ENCODE peak calls at places on chromosomes 3 and 15, in five cellular contexts. H is mesenteric fat pad, B is trophoblast cell, E is posterior cingulate gyrus, L is LoVo. X is an unnamed sample.

GRCh38 chr3:184361532-184361931 is at the start of the genes CLCN2 and POLR2H:
- DNase-seq in H (no peak), B (peak), E (peak), L (peak), X (no peak)

GRCh38 chr3:17235311-17235710 is 350.6 kb downstream of the PLCL2 start:
- DNase-seq in H (no peak), B (no peak), E (no peak), L (no peak), X (no peak)

GRCh38 chr3:171269557-171269956 is 190.6 kb downstream of the TNIK start:
- DNase-seq in H (no peak), B (no peak), E (no peak), L (no peak), X (no peak)

GRCh38 chr3:152870027-152870426 is 35.1 kb downstream of the P2RY1 start:
- DNase-seq in H (no peak), B (peak), E (no peak), L (no peak), X (no peak)

GRCh38 chr3:46334911-46335478 is 18.9 kb upstream of the CCR2 start:
- DNase-seq in H (no peak), B (peak), E (no peak), L (peak), X (no peak)

GRCh38 chr3:128009952-128010846 is 42.0 kb upstream of the SEC61A1 start:
- DNase-seq in H (no peak), B (peak), E (no peak), L (peak), X (no peak)

GRCh38 chr3:140532793-140533330 is 145.0 kb upstream of the TRIM42 start:
- DNase-seq in H (no peak), B (no peak), E (no peak), L (no peak), X (no peak)

GRCh38 chr3:152497457-152497856 is 228.7 kb downstream of the MBNL1 start:
- DNase-seq in H (no peak), B (peak), E (no peak), L (no peak), X (no peak)

GRCh38 chr15:99118801-99119546 is 14.1 kb downstream of the SYNM start:
- DNase-seq in H (no peak), B (no peak), E (no peak), L (no peak), X (no peak)

GRCh38 chr15:67571643-67572415 is 29.3 kb downstream of the MAP2K5 start:
- DNase-seq in H (no peak), B (no peak), E (no peak), L (peak), X (no peak)

GRCh38 chr3:174016186-174016585 is 618.6 kb downstream of the NLGN1 start:
- DNase-seq in H (no peak), B (no peak), E (no peak), L (no peak), X (no peak)

GRCh38 chr3:99967796-99968195 is 146.5 kb downstream of the FILIP1L start:
- DNase-seq in H (no peak), B (peak), E (no peak), L (no peak), X (no peak)

GRCh38 chr15:77352932-77353331 is 67.0 kb downstream of the PEAK1 start:
- DNase-seq in H (no peak), B (no peak), E (no peak), L (no peak), X (no peak)

GRCh38 chr3:189967254-189967865 is 153.3 kb downstream of the P3H2 start:
- DNase-seq in H (no peak), B (peak), E (no peak), L (peak), X (peak)

GRCh38 chr3:194139085-194139976 is 3.4 kb downstream of the HES1 start:
- DNase-seq in H (no peak), B (peak), E (no peak), L (no peak), X (no peak)

GRCh38 chr3:182393151-182393550 is 400.2 kb upstream of the ATP11B start:
- DNase-seq in H (no peak), B (no peak), E (no peak), L (no peak), X (no peak)

GRCh38 chr15:58498821-58499580 is 67.2 kb downstream of the LIPC start:
- DNase-seq in H (peak), B (peak), E (no peak), L (no peak), X (no peak)

GRCh38 chr3:27160146-27160545 is 209.0 kb downstream of the NEK10 start:
- DNase-seq in H (no peak), B (no peak), E (no peak), L (no peak), X (no peak)

GRCh38 chr3:178709047-178709446 is 172.8 kb downstream of the KCNMB2 start:
- DNase-seq in H (no peak), B (peak), E (no peak), L (no peak), X (no peak)

X was measured in HCT116.